ENCODE peak calls at places on chromosomes 4 and X, in ten cellular contexts. One of them, this sample, is unnamed.

GRCh38 chr4:184541918-184542317 is 67.6 kb upstream of the IRF2 start:
- DNase-seq in tibial artery: no peak
- DNase-seq in fibroblast of mammary gland: no peak
- DNase-seq in epithelial cell of proximal tubule: peak
- DNase-seq in DND-41: no peak
- DNase-seq in AG09309: no peak
- DNase-seq in stomach: no peak
- DNase-seq in heart left ventricle: no peak
- DNase-seq in BJ: no peak
- DNase-seq in cardiac muscle cell: no peak
- DNase-seq in this sample: no peak

GRCh38 chr4:153207561-153207960 is 3.3 kb downstream of the TRIM2 start:
- DNase-seq in AG09309: no peak
- DNase-seq in heart left ventricle: peak
- DNase-seq in epithelial cell of proximal tubule: no peak
- DNase-seq in DND-41: no peak
- DNase-seq in stomach: peak
- DNase-seq in cardiac muscle cell: peak
- DNase-seq in tibial artery: no peak
- DNase-seq in fibroblast of mammary gland: peak
- DNase-seq in BJ: no peak
- DNase-seq in this sample: peak

GRCh38 chrX:43949669-43950068 is 23.5 kb downstream of the NDP start:
- DNase-seq in DND-41: peak
- DNase-seq in epithelial cell of proximal tubule: no peak
- DNase-seq in cardiac muscle cell: peak
- DNase-seq in fibroblast of mammary gland: no peak
- DNase-seq in BJ: no peak
- DNase-seq in heart left ventricle: peak
- DNase-seq in stomach: no peak
- DNase-seq in AG09309: no peak
- DNase-seq in tibial artery: no peak
- DNase-seq in this sample: no peak

GRCh38 chr4:80312124-80312523 is 23.4 kb upstream of the CFAP299 start:
- DNase-seq in fibroblast of mammary gland: no peak
- DNase-seq in epithelial cell of proximal tubule: no peak
- DNase-seq in tibial artery: no peak
- DNase-seq in DND-41: no peak
- DNase-seq in AG09309: no peak
- DNase-seq in heart left ventricle: no peak
- DNase-seq in cardiac muscle cell: no peak
- DNase-seq in stomach: no peak
- DNase-seq in BJ: no peak
- DNase-seq in this sample: no peak

GRCh38 chr4:114349543-114350175 is 248.9 kb upstream of the UGT8 start:
- DNase-seq in AG09309: no peak
- DNase-seq in epithelial cell of proximal tubule: no peak
- DNase-seq in DND-41: no peak
- DNase-seq in tibial artery: no peak
- DNase-seq in cardiac muscle cell: no peak
- DNase-seq in stomach: no peak
- DNase-seq in fibroblast of mammary gland: peak
- DNase-seq in heart left ventricle: no peak
- DNase-seq in BJ: no peak
- DNase-seq in this sample: peak

GRCh38 chr4:2745981-2746806 is 9.9 kb downstream of the TNIP2 start:
- DNase-seq in stomach: peak
- DNase-seq in BJ: peak
- DNase-seq in tibial artery: peak
- DNase-seq in epithelial cell of proximal tubule: peak
- DNase-seq in DND-41: no peak
- DNase-seq in cardiac muscle cell: no peak
- DNase-seq in AG09309: no peak
- DNase-seq in fibroblast of mammary gland: peak
- DNase-seq in heart left ventricle: peak
- DNase-seq in this sample: peak

GRCh38 chr4:14916554-14917304 is 85.6 kb upstream of the CPEB2 start:
- DNase-seq in DND-41: no peak
- DNase-seq in heart left ventricle: peak
- DNase-seq in BJ: peak
- DNase-seq in stomach: no peak
- DNase-seq in tibial artery: no peak
- DNase-seq in epithelial cell of proximal tubule: peak
- DNase-seq in fibroblast of mammary gland: peak
- DNase-seq in AG09309: no peak
- DNase-seq in cardiac muscle cell: no peak
- DNase-seq in this sample: no peak

GRCh38 chrX:46165411-46165810 is 379.8 kb downstream of the ZNF674 start:
- DNase-seq in heart left ventricle: no peak
- DNase-seq in tibial artery: no peak
- DNase-seq in fibroblast of mammary gland: peak
- DNase-seq in stomach: no peak
- DNase-seq in cardiac muscle cell: no peak
- DNase-seq in AG09309: peak
- DNase-seq in DND-41: no peak
- DNase-seq in BJ: no peak
- DNase-seq in epithelial cell of proximal tubule: peak
- DNase-seq in this sample: peak

GRCh38 chr4:24657768-24658617 is 73.6 kb upstream of the DHX15 start:
- DNase-seq in stomach: peak
- DNase-seq in heart left ventricle: peak
- DNase-seq in cardiac muscle cell: no peak
- DNase-seq in DND-41: peak
- DNase-seq in epithelial cell of proximal tubule: peak
- DNase-seq in tibial artery: no peak
- DNase-seq in BJ: no peak
- DNase-seq in fibroblast of mammary gland: peak
- DNase-seq in AG09309: no peak
- DNase-seq in this sample: peak

GRCh38 chr4:41160010-41160789 is 54.1 kb downstream of the APBB2 start:
- DNase-seq in heart left ventricle: no peak
- DNase-seq in DND-41: no peak
- DNase-seq in epithelial cell of proximal tubule: no peak
- DNase-seq in BJ: peak
- DNase-seq in AG09309: no peak
- DNase-seq in stomach: no peak
- DNase-seq in cardiac muscle cell: no peak
- DNase-seq in tibial artery: no peak
- DNase-seq in fibroblast of mammary gland: peak
- DNase-seq in this sample: peak

GRCh38 chrX:8607326-8607725 is 124.6 kb downstream of the ANOS1 start:
- DNase-seq in cardiac muscle cell: no peak
- DNase-seq in BJ: no peak
- DNase-seq in epithelial cell of proximal tubule: peak
- DNase-seq in tibial artery: no peak
- DNase-seq in DND-41: no peak
- DNase-seq in stomach: no peak
- DNase-seq in fibroblast of mammary gland: peak
- DNase-seq in AG09309: no peak
- DNase-seq in heart left ventricle: no peak
- DNase-seq in this sample: peak
- TF ChIP-seq CTCF in cardiac muscle cell: no peak
- TF ChIP-seq CTCF in BJ: no peak
- TF ChIP-seq CTCF in epithelial cell of proximal tubule: no peak
- TF ChIP-seq CTCF in tibial artery: no peak
- TF ChIP-seq CTCF in DND-41: no peak
- TF ChIP-seq CTCF in stomach: no peak
- TF ChIP-seq CTCF in fibroblast of mammary gland: no peak
- TF ChIP-seq CTCF in AG09309: no peak
- TF ChIP-seq CTCF in heart left ventricle: no peak
- TF ChIP-seq CTCF in this sample: no peak

GRCh38 chr4:123701046-123701445 is 304.5 kb downstream of the SPRY1 start:
- DNase-seq in tibial artery: no peak
- DNase-seq in cardiac muscle cell: no peak
- DNase-seq in BJ: no peak
- DNase-seq in epithelial cell of proximal tubule: no peak
- DNase-seq in stomach: no peak
- DNase-seq in AG09309: no peak
- DNase-seq in fibroblast of mammary gland: peak
- DNase-seq in DND-41: no peak
- DNase-seq in heart left ventricle: no peak
- DNase-seq in this sample: no peak
- H3K4me3 ChIP-seq in tibial artery: no peak
- H3K4me3 ChIP-seq in cardiac muscle cell: no peak
- H3K4me3 ChIP-seq in BJ: no peak
- H3K4me3 ChIP-seq in epithelial cell of proximal tubule: no peak
- H3K4me3 ChIP-seq in stomach: no peak
- H3K4me3 ChIP-seq in AG09309: no peak
- H3K4me3 ChIP-seq in fibroblast of mammary gland: no peak
- H3K4me3 ChIP-seq in DND-41: no peak
- H3K4me3 ChIP-seq in heart left ventricle: no peak
- H3K4me3 ChIP-seq in this sample: no peak

DNA sequence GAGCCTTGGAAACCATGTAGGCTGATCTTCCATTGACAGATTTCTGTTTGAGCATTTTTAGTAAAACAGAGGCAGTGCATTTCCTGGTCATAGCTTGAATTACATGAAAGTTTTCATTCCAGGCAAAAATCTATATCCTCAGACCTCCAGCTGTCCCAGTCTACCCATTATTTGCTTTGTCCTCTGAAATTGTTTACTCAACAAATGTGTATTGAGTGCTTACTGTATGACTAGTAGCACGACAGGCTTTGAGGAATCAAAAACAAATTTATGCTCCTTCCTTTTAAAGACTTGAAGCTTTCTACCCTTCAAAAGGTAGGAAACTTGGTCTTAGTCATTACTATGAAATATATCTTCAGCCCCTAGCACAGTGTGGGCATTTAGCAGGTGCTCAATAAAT is 307.9 kb upstream of the IGFBP7 start:
- DNase-seq in heart left ventricle: no peak
- DNase-seq in stomach: no peak
- DNase-seq in DND-41: no peak
- DNase-seq in fibroblast of mammary gland: no peak
- DNase-seq in BJ: no peak
- DNase-seq in cardiac muscle cell: no peak
- DNase-seq in AG09309: no peak
- DNase-seq in tibial artery: no peak
- DNase-seq in epithelial cell of proximal tubule: no peak
- DNase-seq in this sample: no peak
- TF ChIP-seq CTCF in heart left ventricle: no peak
- TF ChIP-seq CTCF in stomach: no peak
- TF ChIP-seq CTCF in DND-41: no peak
- TF ChIP-seq CTCF in fibroblast of mammary gland: no peak
- TF ChIP-seq CTCF in BJ: no peak
- TF ChIP-seq CTCF in cardiac muscle cell: no peak
- TF ChIP-seq CTCF in AG09309: no peak
- TF ChIP-seq CTCF in tibial artery: no peak
- TF ChIP-seq CTCF in epithelial cell of proximal tubule: no peak
- TF ChIP-seq CTCF in this sample: no peak

DNA sequence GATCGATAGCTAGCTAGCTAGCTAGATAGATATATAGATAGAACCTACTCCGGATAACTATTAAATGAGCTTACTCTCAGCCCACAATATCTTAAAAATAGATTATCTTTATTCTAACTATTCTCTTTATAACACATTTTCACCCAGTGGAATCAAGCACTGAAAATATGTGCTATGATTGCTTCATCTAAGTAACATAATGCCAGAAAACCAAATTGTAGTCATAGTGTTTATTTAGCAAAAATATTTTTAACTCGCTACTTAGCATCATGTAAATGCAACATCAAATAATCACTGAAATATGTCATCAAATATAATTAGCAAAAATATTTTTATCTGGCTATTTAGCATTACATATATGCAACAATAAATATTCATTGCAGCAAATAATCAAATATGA is 1.5 kb downstream of the TMEM156 start:
- DNase-seq in epithelial cell of proximal tubule: no peak
- DNase-seq in AG09309: no peak
- DNase-seq in tibial artery: no peak
- DNase-seq in cardiac muscle cell: no peak
- DNase-seq in stomach: no peak
- DNase-seq in DND-41: no peak
- DNase-seq in BJ: no peak
- DNase-seq in fibroblast of mammary gland: no peak
- DNase-seq in heart left ventricle: no peak
- DNase-seq in this sample: no peak
- H3K4me3 ChIP-seq in epithelial cell of proximal tubule: no peak
- H3K4me3 ChIP-seq in AG09309: no peak
- H3K4me3 ChIP-seq in tibial artery: no peak
- H3K4me3 ChIP-seq in cardiac muscle cell: no peak
- H3K4me3 ChIP-seq in stomach: no peak
- H3K4me3 ChIP-seq in DND-41: peak
- H3K4me3 ChIP-seq in BJ: no peak
- H3K4me3 ChIP-seq in fibroblast of mammary gland: no peak
- H3K4me3 ChIP-seq in heart left ventricle: no peak
- H3K4me3 ChIP-seq in this sample: peak

This sample was measured in astrocyte of the spinal cord.